ENCODE peak calls at places on chromosomes 2 and 18, in six cellular contexts. G, M, U, W, D and N are unnamed samples.
A peak's percentile ranks its signal among the peaks of the same experiment; 100 is the strongest.

GRCh38 chr2:135030826-135031225 is 16.4 kb downstream of the MAP3K19 start:
- DNase-seq in G (no peak), M (no peak), U (no peak), W (no peak), D (no peak), N (peak; percentile 21)

GRCh38 chr2:193520709-193521458 is 1326.2 kb upstream of the TMEFF2 start:
- DNase-seq in G (no peak), M (no peak), U (no peak), W (no peak), D (no peak), N (no peak)

GRCh38 chr2:44674473-44675299 is 266.8 kb upstream of the SIX3 start:
- DNase-seq in G (no peak), M (no peak), U (no peak), W (peak; percentile 7), D (no peak), N (no peak)

GRCh38 chr2:88483200-88483599 is 30.7 kb upstream of the FOXI3 start:
- DNase-seq in G (no peak), M (no peak), U (no peak), W (no peak), D (no peak), N (no peak)

GRCh38 chr2:160087854-160088745 is 25.7 kb upstream of the PLA2R1 start:
- DNase-seq in G (no peak), M (peak; percentile 5), U (no peak), W (no peak), D (no peak), N (peak; percentile 62)

GRCh38 chr18:75211721-75212625 is 1.4 kb downstream of the TSHZ1 start:
- DNase-seq in G (no peak), M (peak; percentile 37), U (no peak), W (peak; percentile 32), D (peak; percentile 29), N (peak; percentile 34)

GRCh38 chr2:102159295-102159694 is 16.7 kb downstream of the IL1R1 start:
- DNase-seq in G (no peak), M (no peak), U (no peak), W (no peak), D (no peak), N (no peak)

GRCh38 chr18:12564378-12564777 is 93.5 kb downstream of the SPIRE1 start:
- DNase-seq in G (no peak), M (no peak), U (no peak), W (no peak), D (no peak), N (no peak)

GRCh38 chr18:35983818-35984217 is 11.3 kb downstream of the RMP24 start:
- DNase-seq in G (no peak), M (no peak), U (peak; percentile 35), W (no peak), D (no peak), N (no peak)

GRCh38 chr2:196500686-196501431 is 138.7 kb upstream of the CCDC150 start:
- DNase-seq in G (no peak), M (no peak), U (peak; percentile 12), W (no peak), D (no peak), N (peak; percentile 7)

GRCh38 chr2:174902491-174903242 is 102.5 kb downstream of the CHN1 start:
- DNase-seq in G (no peak), M (no peak), U (no peak), W (peak; percentile 69), D (no peak), N (no peak)

GRCh38 chr2:30566675-30567074 is 119.6 kb downstream of the LCLAT1 start:
- DNase-seq in G (no peak), M (no peak), U (peak; percentile 5), W (no peak), D (no peak), N (no peak)

GRCh38 chr2:207711750-207712487 is 479 bp downstream of the CCNYL1 start:
- DNase-seq in G (peak; percentile 61), M (peak; percentile 57), U (no peak), W (peak; percentile 58), D (peak; percentile 28), N (no peak)

GRCh38 chr2:17479875-17480274 is 38.4 kb downstream of the RAD51AP2 start:
- DNase-seq in G (no peak), M (no peak), U (no peak), W (no peak), D (no peak), N (no peak)

GRCh38 chr2:14517731-14518130 is 114.8 kb upstream of the LRATD1 start:
- DNase-seq in G (no peak), M (no peak), U (no peak), W (no peak), D (no peak), N (no peak)

GRCh38 chr2:186308347-186308746 is 177.7 kb upstream of the ZC3H15 start:
- DNase-seq in G (no peak), M (peak; percentile 29), U (no peak), W (no peak), D (no peak), N (no peak)

GRCh38 chr2:189829092-189829843 is 45.0 kb downstream of the PMS1 start:
- DNase-seq in G (no peak), M (no peak), U (peak; percentile 45), W (no peak), D (no peak), N (no peak)

GRCh38 chr18:3604626-3605408 is 154.8 kb downstream of the TGIF1 start:
- DNase-seq in G (no peak), M (peak; percentile 31), U (peak; percentile 92), W (peak; percentile 34), D (no peak), N (peak; percentile 94)

GRCh38 chr18:62450175-62450545 is 72.7 kb upstream of the ZCCHC2 start:
- DNase-seq in G (no peak), M (no peak), U (no peak), W (no peak), D (no peak), N (no peak)

GRCh38 chr2:236631361-236632291 is 62.0 kb downstream of the ACKR3 start:
- DNase-seq in G (no peak), M (no peak), U (no peak), W (no peak), D (no peak), N (no peak)

GRCh38 chr2:173667415-173667814 is 297.8 kb downstream of the SP3 start:
- DNase-seq in G (no peak), M (peak; percentile 38), U (no peak), W (no peak), D (no peak), N (peak; percentile 64)